ENCODE peak calls at places on chromosome 12, in eight cellular contexts. V is prostate gland, T is right atrium auricular region, F is thyroid gland, S is bronchial epithelial cell, P is Panc1, X is H7, U is adrenal gland. M is an unnamed sample. For H3K36me3, the result is how much of the 10 kb centered on the place peaks cover.

GRCh38 chr12:132611620-132612019 is 1.2 kb upstream of the LRCOL1 start:
- DNase-seq in V (no peak), T (no peak), F (no peak), S (no peak), P (no peak), X (no peak), U (no peak), M (no peak)

GRCh38 chr12:4911316-4911994 is 1.8 kb downstream of the KCNA1 start:
- DNase-seq in V (no peak), T (no peak), F (peak), S (no peak), P (no peak), X (no peak), U (no peak), M (no peak)

GRCh38 chr12:2265461-2266167 is 212.8 kb downstream of the CACNA1C start:
- DNase-seq in V (no peak), T (no peak), F (no peak), S (no peak), P (no peak), X (no peak), U (no peak), M (peak)

GRCh38 chr12:109147954-109148353 is 31.6 kb downstream of the ACACB start:
- DNase-seq in V (no peak), T (peak), F (no peak), S (no peak), P (no peak), X (no peak), U (peak), M (no peak)

GRCh38 chr12:106739815-106740552 is 34.5 kb upstream of the RIC8B start:
- DNase-seq in V (no peak), T (no peak), F (no peak), S (no peak), P (no peak), X (no peak), U (no peak), M (peak)

GRCh38 chr12:126191037-126191891 is 1126.0 kb downstream of the AACS start:
- DNase-seq in V (no peak), T (no peak), F (no peak), S (no peak), P (no peak), X (peak), U (no peak), M (peak)

GRCh38 chr12:121532503-121533390 is 48.1 kb downstream of the KDM2B start:
- DNase-seq in V (no peak), T (no peak), F (peak), S (no peak), P (no peak), X (no peak), U (no peak), M (peak)

GRCh38 chr12:110699591-110700445 is 10.9 kb upstream of the HVCN1 start:
- DNase-seq in V (no peak), T (no peak), F (no peak), S (no peak), P (no peak), X (peak), U (peak), M (no peak)

GRCh38 chr12:54521291-54522062 is 23.9 kb downstream of the NCKAP1L start:
- DNase-seq in V (no peak), T (no peak), F (no peak), S (no peak), P (no peak), X (no peak), U (no peak), M (no peak)

GRCh38 chr12:82524636-82525035 is 162.1 kb upstream of the TMTC2 start:
- DNase-seq in V (no peak), T (no peak), F (no peak), S (no peak), P (no peak), X (no peak), U (no peak), M (no peak)

GRCh38 chr12:120194534-120195395 is at the start of gene GCN1:
- DNase-seq in V (peak), T (peak), F (peak), S (peak), P (peak), X (peak), U (peak), M (peak)

GRCh38 chr12:102638777-102639176 is 158.4 kb upstream of the IGF1 start:
- DNase-seq in V (no peak), T (no peak), F (no peak), S (peak), P (no peak), X (no peak), U (no peak), M (peak)

GRCh38 chr12:47079894-47080724 is at the start of gene AMIGO2:
- DNase-seq in V (peak), T (peak), F (peak), S (peak), P (no peak), X (peak), U (peak), M (peak)

GRCh38 chr12:132432126-132432525 is 57.8 kb upstream of the FBRSL1 start:
- DNase-seq in V (no peak), T (no peak), F (no peak), S (no peak), P (no peak), X (no peak), U (no peak), M (no peak)

GRCh38 chr12:21643758-21644157 is 13.9 kb downstream of the LDHB start:
- DNase-seq in V (no peak), T (no peak), F (no peak), S (no peak), P (no peak), X (no peak), U (no peak), M (no peak)

GRCh38 chr12:51874013-51874412 is 13.9 kb upstream of the ANKRD33 start:
- DNase-seq in V (no peak), T (no peak), F (no peak), S (no peak), P (no peak), X (no peak), U (no peak), M (peak)

GRCh38 chr12:99418379-99418778 is 229.2 kb upstream of the GARIN6 start:
- DNase-seq in V (no peak), T (no peak), F (no peak), S (no peak), P (no peak), X (no peak), U (no peak), M (no peak)

GRCh38 chr12:34033628-34034296 is 11.5 kb downstream of the ALG10 start:
- DNase-seq in V (no peak), T (no peak), F (no peak), S (peak), P (no peak), X (no peak), U (no peak), M (peak)

GRCh38 chr12:104720346-104721064 is 237.6 kb downstream of the SLC41A2 start:
- DNase-seq in V (no peak), T (no peak), F (no peak), S (no peak), P (no peak), X (peak), U (no peak), M (peak)

GRCh38 chr12:64018524-64018923 is 174.0 kb downstream of the SRGAP1 start:
- DNase-seq in V (no peak), T (no peak), F (no peak), S (no peak), P (no peak), X (no peak), U (no peak), M (no peak)
- H3K4me3 ChIP-seq in V (no peak), T (no peak), F (no peak), S (no peak), P (no peak), X (no peak), U (no peak), M (no peak)

DNA sequence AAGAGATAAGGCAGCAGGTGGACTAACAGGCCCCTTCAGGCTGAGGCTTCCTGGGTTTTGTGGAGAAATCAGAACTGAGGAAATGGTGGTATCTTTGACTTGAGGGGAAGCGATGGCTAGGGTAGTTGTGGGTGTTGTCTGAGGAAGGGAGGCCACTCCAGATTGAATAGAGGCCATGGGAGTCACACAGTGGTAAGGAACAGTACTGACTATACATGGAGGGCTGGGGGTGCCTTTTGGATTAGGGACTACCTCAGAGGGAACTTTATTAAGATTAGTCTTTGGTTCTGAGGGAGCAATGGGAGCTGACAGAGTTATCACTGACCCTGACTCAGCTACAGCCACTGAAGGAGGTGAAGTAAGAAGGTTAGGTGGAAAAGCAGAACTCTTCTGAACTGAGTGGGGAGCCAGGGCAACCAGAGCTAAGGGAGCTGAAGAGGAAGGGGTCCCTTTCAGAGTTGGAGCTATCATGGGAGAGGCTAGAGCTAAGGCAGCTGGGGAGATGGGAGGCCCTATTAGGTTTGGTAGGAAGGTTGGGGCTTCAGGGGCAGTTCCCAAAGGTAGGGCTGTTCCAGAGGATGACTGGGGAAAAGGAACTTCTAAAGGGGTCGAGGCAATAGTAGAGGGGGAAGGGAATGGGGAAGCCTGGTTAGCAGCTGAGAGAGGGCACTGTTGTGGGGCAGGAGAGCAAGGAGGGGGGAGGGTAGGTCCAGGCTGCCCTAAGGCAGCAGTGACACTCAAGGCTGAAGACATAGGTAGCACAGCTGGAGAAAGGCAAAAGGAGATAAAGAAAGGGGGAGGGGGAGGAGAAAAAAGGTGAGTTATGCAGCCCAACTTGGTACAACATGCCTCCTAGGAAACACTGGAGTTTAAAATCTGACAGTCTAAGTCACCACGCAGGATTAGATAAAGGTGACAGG is 4.1 kb downstream of the NACA start:
- DNase-seq in V (no peak), T (peak), F (no peak), S (peak), P (no peak), X (no peak), U (peak), M (no peak)
- H3K36me3 ChIP-seq in V (under half), T (under half), F (under half), S (under half), P (under half), X (under half), U (under half), M (under half)

GRCh38 chr12:92506891-92507290 is 195.9 kb upstream of the PLEKHG7 start:
- DNase-seq in V (no peak), T (no peak), F (no peak), S (peak), P (no peak), X (no peak), U (no peak), M (no peak)

GRCh38 chr12:92506460-92506859 is 196.3 kb upstream of the PLEKHG7 start:
- DNase-seq in V (no peak), T (no peak), F (no peak), S (peak), P (no peak), X (no peak), U (no peak), M (no peak)

GRCh38 chr12:92503977-92504966 is 198.5 kb upstream of the PLEKHG7 start:
- DNase-seq in V (no peak), T (peak), F (peak), S (no peak), P (no peak), X (no peak), U (no peak), M (no peak)

GRCh38 chr12:92503029-92503931 is 199.5 kb upstream of the PLEKHG7 start:
- DNase-seq in V (no peak), T (no peak), F (peak), S (no peak), P (no peak), X (no peak), U (no peak), M (no peak)

GRCh38 chr12:92505373-92506340 is 197.1 kb upstream of the PLEKHG7 start:
- DNase-seq in V (no peak), T (peak), F (peak), S (no peak), P (no peak), X (no peak), U (peak), M (peak)
- H3K4me3 ChIP-seq in V (no peak), T (peak), F (no peak), S (no peak), P (no peak), X (no peak), U (no peak), M (no peak)

GRCh38 chr12:12182926-12183325 is 83.9 kb downstream of the LRP6 start:
- DNase-seq in V (no peak), T (no peak), F (no peak), S (no peak), P (no peak), X (no peak), U (no peak), M (peak)

GRCh38 chr12:12180136-12180535 is 86.7 kb downstream of the LRP6 start:
- DNase-seq in V (no peak), T (no peak), F (no peak), S (no peak), P (no peak), X (no peak), U (no peak), M (peak)

GRCh38 chr12:12178545-12178944 is 88.3 kb downstream of the LRP6 start:
- DNase-seq in V (no peak), T (no peak), F (no peak), S (no peak), P (no peak), X (no peak), U (no peak), M (no peak)

GRCh38 chr12:12180575-12180974 is 86.3 kb downstream of the LRP6 start:
- DNase-seq in V (no peak), T (no peak), F (no peak), S (no peak), P (no peak), X (no peak), U (no peak), M (no peak)

GRCh38 chr12:12181516-12181915 is 85.3 kb downstream of the LRP6 start:
- DNase-seq in V (no peak), T (no peak), F (no peak), S (peak), P (no peak), X (no peak), U (no peak), M (peak)
- H3K36me3 ChIP-seq in V (under half), T (under half), F (under half), S (under half), P (under half), X (under half), U (under half), M (under half)

GRCh38 chr12:124745468-124745890 is 118.2 kb downstream of the SCARB1 start:
- DNase-seq in V (no peak), T (no peak), F (no peak), S (no peak), P (no peak), X (no peak), U (no peak), M (no peak)
- H3K4me3 ChIP-seq in V (no peak), T (peak), F (no peak), S (no peak), P (peak), X (peak), U (no peak), M (no peak)

DNA sequence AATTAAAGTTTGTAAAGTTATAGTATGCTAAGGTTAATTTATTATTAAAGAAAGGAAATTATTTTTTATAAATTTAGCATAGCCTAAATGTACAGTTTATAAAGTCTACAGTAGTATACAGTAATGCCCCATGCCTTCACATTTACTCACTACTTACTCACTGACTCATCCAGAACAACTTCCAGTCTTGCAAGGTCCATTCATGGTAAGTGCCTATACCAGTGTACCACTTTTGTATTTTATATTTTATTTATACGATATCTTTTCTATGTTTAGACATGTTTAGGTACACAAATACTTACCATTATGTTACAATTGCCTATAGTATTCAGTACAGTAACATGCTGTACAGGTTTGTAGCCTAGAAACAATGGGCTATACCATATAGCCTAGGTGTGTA is 95.1 kb upstream of the GRIN2B start:
- DNase-seq in V (no peak), T (no peak), F (no peak), S (peak), P (no peak), X (no peak), U (no peak), M (no peak)
- H3K36me3 ChIP-seq in V (under half), T (under half), F (under half), S (under half), P (under half), X (under half), U (under half), M (under half)

GRCh38 chr12:107929436-107929835 is 154.9 kb downstream of the ASCL4 start:
- DNase-seq in V (no peak), T (no peak), F (no peak), S (peak), P (no peak), X (peak), U (peak), M (peak)
- H3K4me3 ChIP-seq in V (no peak), T (no peak), F (no peak), S (no peak), P (no peak), X (no peak), U (no peak), M (no peak)

GRCh38 chr12:50205648-50206047 is 38.5 kb upstream of the CERS5 start:
- DNase-seq in V (no peak), T (no peak), F (no peak), S (peak), P (no peak), X (no peak), U (no peak), M (no peak)
- H3K36me3 ChIP-seq in V (under half), T (under half), F (under half), S (under half), P (under half), X (under half), U (under half), M (under half)

GRCh38 chr12:70251226-70251625 is 8.0 kb downstream of the CNOT2 start:
- DNase-seq in V (no peak), T (no peak), F (no peak), S (no peak), P (no peak), X (no peak), U (no peak), M (peak)
- H3K4me3 ChIP-seq in V (no peak), T (no peak), F (no peak), S (no peak), P (no peak), X (no peak), U (no peak), M (no peak)

GRCh38 chr12:113180333-113180732 is 4.9 kb downstream of the DDX54 start:
- DNase-seq in V (no peak), T (no peak), F (no peak), S (no peak), P (no peak), X (no peak), U (no peak), M (no peak)
- H3K36me3 ChIP-seq in V (under half), T (under half), F (under half), S (under half), P (under half), X (under half), U (under half), M (under half)